ENCODE peak calls at places on chromosomes 13 and 19, in four cellular contexts. X, O, F and U are unnamed samples.

GRCh38 chr13:32728327-32728726 is 142.1 kb downstream of the PDS5B start:
- DNase-seq in X (no peak), O (no peak), F (no peak), U (no peak)

GRCh38 chr19:13718733-13719132 is 45.6 kb upstream of the MRI1 start:
- DNase-seq in X (no peak), O (peak), F (peak), U (no peak)

GRCh38 chr13:75908137-75908536 is 272.0 kb downstream of the LMO7 start:
- DNase-seq in X (no peak), O (peak), F (no peak), U (no peak)

GRCh38 chr13:110625771-110626321 is 10.5 kb downstream of the NAXD start:
- DNase-seq in X (no peak), O (no peak), F (no peak), U (no peak)

GRCh38 chr13:87172166-87172825 is 498.9 kb upstream of the SLITRK5 start:
- DNase-seq in X (no peak), O (no peak), F (no peak), U (no peak)

GRCh38 chr13:101751488-101751887 is 299.0 kb downstream of the ITGBL1 start:
- DNase-seq in X (no peak), O (no peak), F (peak), U (no peak)

GRCh38 chr19:8220481-8220880 is 11.3 kb downstream of the CERS4 start:
- DNase-seq in X (no peak), O (no peak), F (no peak), U (no peak)

GRCh38 chr13:35855531-35856019 is 275.6 kb downstream of the DCLK1 start:
- DNase-seq in X (no peak), O (no peak), F (peak), U (peak)

GRCh38 chr19:38793186-38793585 is 4.2 kb downstream of the LGALS7B start:
- DNase-seq in X (no peak), O (no peak), F (no peak), U (no peak)

GRCh38 chr13:36530861-36531590 is 98.7 kb downstream of the CCNA1 start:
- DNase-seq in X (no peak), O (no peak), F (no peak), U (no peak)

GRCh38 chr13:41427700-41428099 is 29.6 kb upstream of the RGCC start:
- DNase-seq in X (no peak), O (no peak), F (no peak), U (no peak)

GRCh38 chr13:49527123-49527522 is 31.4 kb downstream of the PHF11 start:
- DNase-seq in X (no peak), O (peak), F (no peak), U (no peak)

GRCh38 chr19:7371001-7371400 is 22.3 kb downstream of the ARHGEF18 start:
- DNase-seq in X (no peak), O (no peak), F (no peak), U (no peak)

GRCh38 chr13:104625196-104625595 is 1559.0 kb upstream of the SLC10A2 start:
- DNase-seq in X (no peak), O (no peak), F (no peak), U (no peak)

GRCh38 chr13:40876020-40876738 is 86.8 kb downstream of the SLC25A15 start:
- DNase-seq in X (no peak), O (no peak), F (no peak), U (no peak)

GRCh38 chr13:43895940-43896339 is 16.2 kb downstream of the LACC1 start:
- DNase-seq in X (no peak), O (no peak), F (no peak), U (no peak)

GRCh38 chr13:86000546-86000945 is 201.3 kb upstream of the SLITRK6 start:
- DNase-seq in X (no peak), O (no peak), F (no peak), U (no peak)

GRCh38 chr13:38902551-38902950 is 88.1 kb downstream of the STOML3 start:
- DNase-seq in X (no peak), O (no peak), F (no peak), U (no peak)

GRCh38 chr19:47848871-47849473 is 10.1 kb upstream of the TPRX2 start:
- DNase-seq in X (peak), O (no peak), F (peak), U (no peak)

GRCh38 chr19:55086730-55087541 is 11.3 kb downstream of the EPS8L1 start:
- DNase-seq in X (no peak), O (peak), F (no peak), U (peak)

GRCh38 chr13:23672616-23673015 is 102.4 kb downstream of the TNFRSF19 start:
- DNase-seq in X (no peak), O (no peak), F (no peak), U (no peak)

GRCh38 chr19:2251577-2252480 is 2.7 kb downstream of the AMH start:
- DNase-seq in X (no peak), O (no peak), F (no peak), U (no peak)

GRCh38 chr19:49473868-49474544 is at the start of gene FLT3LG:
- DNase-seq in X (peak), O (peak), F (peak), U (peak)

GRCh38 chr13:23969672-23970071 is 72.4 kb upstream of the C1QTNF9B start:
- DNase-seq in X (no peak), O (no peak), F (peak), U (no peak)

GRCh38 chr19:17125728-17126677 is 50.4 kb downstream of the MYO9B start:
- DNase-seq in X (peak), O (peak), F (no peak), U (peak)

GRCh38 chr13:95112883-95113282 is 188.4 kb downstream of the ABCC4 start:
- DNase-seq in X (no peak), O (no peak), F (no peak), U (no peak)

DNA sequence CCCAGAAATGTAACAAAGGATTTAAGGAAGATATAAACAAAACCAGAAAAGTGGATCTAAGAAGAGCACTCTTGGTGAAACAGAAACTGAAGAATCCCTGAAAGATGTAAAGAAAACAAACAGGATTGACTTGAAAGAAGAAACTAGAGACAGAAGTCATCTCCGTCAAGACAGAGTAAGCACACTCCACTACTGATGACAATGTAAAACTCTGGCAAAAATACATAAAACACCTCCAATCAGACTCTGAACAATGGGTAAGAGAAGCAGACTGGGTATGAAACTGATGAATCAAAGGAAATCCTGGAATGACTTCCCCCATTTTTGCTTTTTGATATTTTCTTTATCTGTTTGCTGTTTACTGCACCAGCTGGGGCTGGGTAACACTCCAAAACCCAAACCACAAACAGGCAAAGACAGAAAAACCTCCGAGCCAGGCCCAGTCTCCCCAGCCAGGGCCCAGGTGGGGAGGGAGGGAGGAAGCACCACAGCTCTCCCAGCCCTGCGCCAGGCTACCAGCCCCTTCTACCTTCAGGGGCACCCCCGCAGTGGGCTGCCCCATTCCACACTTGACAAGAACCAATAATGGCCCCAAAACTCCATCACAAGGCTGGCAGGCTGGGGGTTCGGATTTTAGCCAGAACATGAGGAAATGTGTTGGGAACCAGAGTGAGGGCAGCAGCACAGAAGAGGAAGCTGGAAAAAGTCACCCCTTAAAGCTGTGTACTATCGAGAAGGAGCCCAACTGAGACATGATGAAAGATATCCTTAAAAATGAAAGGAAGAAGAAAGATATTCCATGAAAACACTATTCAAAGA is 13.3 kb downstream of the TUBGCP3 start:
- DNase-seq in X (no peak), O (no peak), F (no peak), U (no peak)
- H3K27ac ChIP-seq in X (no peak), O (no peak), F (no peak), U (no peak)

DNA sequence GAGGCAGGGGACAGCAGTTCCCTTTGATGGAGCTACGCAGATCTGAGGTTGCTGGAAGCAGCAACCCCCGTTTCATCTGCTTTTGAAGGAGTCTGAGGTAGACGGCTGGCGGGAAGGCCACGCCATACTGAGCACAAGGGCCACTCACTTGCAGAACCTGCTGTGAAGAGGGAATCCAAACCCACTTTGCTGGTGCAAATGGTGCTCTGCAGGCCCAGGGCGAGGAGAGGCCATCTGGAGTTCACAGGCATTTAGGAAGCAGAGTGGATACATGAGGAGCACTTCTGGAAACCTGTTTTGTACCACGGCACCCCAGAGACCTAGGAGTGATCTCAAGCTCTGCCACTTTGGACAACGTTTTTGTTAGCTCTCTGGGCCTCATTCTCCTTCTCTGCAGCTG is 227.8 kb downstream of the UQCRFS1 start:
- DNase-seq in X (no peak), O (no peak), F (no peak), U (no peak)
- H3K27ac ChIP-seq in X (no peak), O (no peak), F (no peak), U (no peak)

DNA sequence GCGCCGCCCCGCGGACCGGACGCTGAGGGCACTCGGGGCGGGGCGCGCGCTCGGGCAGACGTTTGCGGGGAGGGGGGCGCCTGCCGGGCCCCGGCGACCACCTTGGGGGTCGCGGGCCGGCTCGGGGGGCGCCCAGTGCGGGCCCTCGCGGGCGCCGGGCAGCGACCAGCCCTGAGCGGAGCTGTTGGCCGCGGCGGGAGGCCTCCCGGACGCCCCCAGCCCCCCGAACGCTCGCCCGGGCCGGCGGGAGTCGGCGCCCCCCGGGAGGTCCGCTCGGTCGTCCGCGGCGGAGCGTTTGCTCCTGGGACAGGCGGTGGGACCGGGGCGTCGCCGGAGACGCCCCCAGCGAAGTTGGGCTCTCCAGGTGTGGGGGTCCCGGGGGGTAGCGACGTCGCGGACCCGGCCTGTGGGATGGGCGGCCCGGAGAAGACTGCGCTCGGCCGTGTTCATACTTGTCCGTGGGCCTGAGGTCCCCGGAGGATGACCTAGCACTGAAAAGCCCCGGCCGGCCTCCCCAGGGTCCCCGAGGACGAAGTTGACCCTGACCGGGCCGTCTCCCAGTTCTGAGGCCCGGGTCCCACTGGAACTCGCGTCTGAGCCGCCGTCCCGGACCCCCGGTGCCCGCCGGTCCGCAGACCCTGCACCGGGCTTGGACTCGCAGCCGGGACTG is 620 bp downstream of the STK11 start:
- DNase-seq in X (no peak), O (no peak), F (no peak), U (no peak)
- H3K27ac ChIP-seq in X (peak), O (peak), F (peak), U (no peak)

GRCh38 chr19:32035611-32036010 is 309.8 kb upstream of the ZNF507 start:
- DNase-seq in X (no peak), O (no peak), F (no peak), U (no peak)

GRCh38 chr19:32041681-32042292 is 303.6 kb upstream of the ZNF507 start:
- DNase-seq in X (no peak), O (peak), F (peak), U (peak)

GRCh38 chr19:32037998-32038732 is 307.2 kb upstream of the ZNF507 start:
- DNase-seq in X (no peak), O (no peak), F (no peak), U (no peak)

GRCh38 chr19:32040246-32040645 is 305.2 kb upstream of the ZNF507 start:
- DNase-seq in X (no peak), O (no peak), F (no peak), U (no peak)

GRCh38 chr19:32039446-32039845 is 306.0 kb upstream of the ZNF507 start:
- DNase-seq in X (no peak), O (no peak), F (no peak), U (no peak)
- H3K27ac ChIP-seq in X (no peak), O (no peak), F (no peak), U (no peak)